ENCODE peak calls at places on chromosomes 4 and X, in five cellular contexts. One of them, this sample, is unnamed.

GRCh38 chr4:26452565-26453531 is 37.4 kb downstream of the CCKAR start:
- DNase-seq in Peyer's patch: no peak
- DNase-seq in IMR-90: no peak
- DNase-seq in type B pancreatic cell: no peak
- DNase-seq in SK-N-SH: peak; percentile 32
- DNase-seq in this sample: no peak

GRCh38 chrX:44483965-44484606 is 58.6 kb downstream of the FUNDC1 start:
- DNase-seq in Peyer's patch: no peak
- DNase-seq in IMR-90: no peak
- DNase-seq in type B pancreatic cell: no peak
- DNase-seq in SK-N-SH: no peak
- DNase-seq in this sample: no peak

GRCh38 chr4:7632971-7633370 is 198.2 kb upstream of the PSAPL1 start:
- DNase-seq in Peyer's patch: no peak
- DNase-seq in IMR-90: no peak
- DNase-seq in type B pancreatic cell: no peak
- DNase-seq in SK-N-SH: no peak
- DNase-seq in this sample: no peak

GRCh38 chrX:11334165-11334564 is 41.0 kb downstream of the AMELX start:
- DNase-seq in Peyer's patch: no peak
- DNase-seq in IMR-90: peak; percentile 38
- DNase-seq in type B pancreatic cell: no peak
- DNase-seq in SK-N-SH: no peak
- DNase-seq in this sample: no peak

GRCh38 chr4:53840643-53841042 is 223.8 kb downstream of the CHIC2 start:
- DNase-seq in Peyer's patch: no peak
- DNase-seq in IMR-90: peak; percentile 77
- DNase-seq in type B pancreatic cell: no peak
- DNase-seq in SK-N-SH: no peak
- DNase-seq in this sample: no peak

GRCh38 chr4:52368895-52369294 is 290.2 kb downstream of the USP46 start:
- DNase-seq in Peyer's patch: no peak
- DNase-seq in IMR-90: no peak
- DNase-seq in type B pancreatic cell: no peak
- DNase-seq in SK-N-SH: no peak
- DNase-seq in this sample: no peak

GRCh38 chr4:151709587-151709986 is 51.2 kb downstream of the GATB start:
- DNase-seq in Peyer's patch: no peak
- DNase-seq in IMR-90: no peak
- DNase-seq in type B pancreatic cell: no peak
- DNase-seq in SK-N-SH: no peak
- DNase-seq in this sample: no peak

GRCh38 chr4:159390648-159391047 is 287.8 kb downstream of the RAPGEF2 start:
- DNase-seq in Peyer's patch: no peak
- DNase-seq in IMR-90: peak; percentile 98
- DNase-seq in type B pancreatic cell: no peak
- DNase-seq in SK-N-SH: no peak
- DNase-seq in this sample: no peak

GRCh38 chrX:30313322-30313721 is 4.1 kb upstream of the NR0B1 start:
- DNase-seq in Peyer's patch: no peak
- DNase-seq in IMR-90: no peak
- DNase-seq in type B pancreatic cell: no peak
- DNase-seq in SK-N-SH: no peak
- DNase-seq in this sample: no peak

GRCh38 chr4:39621582-39621981 is 17.1 kb downstream of the SMIM14 start:
- DNase-seq in Peyer's patch: no peak
- DNase-seq in IMR-90: peak; percentile 81
- DNase-seq in type B pancreatic cell: no peak
- DNase-seq in SK-N-SH: no peak
- DNase-seq in this sample: peak; percentile 46

GRCh38 chr4:119057417-119057816 is 78.2 kb upstream of the MYOZ2 start:
- DNase-seq in Peyer's patch: no peak
- DNase-seq in IMR-90: no peak
- DNase-seq in type B pancreatic cell: no peak
- DNase-seq in SK-N-SH: no peak
- DNase-seq in this sample: no peak

GRCh38 chr4:37000281-37000680 is 244.3 kb upstream of the NWD2 start:
- DNase-seq in Peyer's patch: no peak
- DNase-seq in IMR-90: no peak
- DNase-seq in type B pancreatic cell: no peak
- DNase-seq in SK-N-SH: no peak
- DNase-seq in this sample: no peak

GRCh38 chr4:115850799-115851509 is 737.5 kb upstream of the NDST4 start:
- DNase-seq in Peyer's patch: no peak
- DNase-seq in IMR-90: no peak
- DNase-seq in type B pancreatic cell: no peak
- DNase-seq in SK-N-SH: no peak
- DNase-seq in this sample: no peak

GRCh38 chr4:115852767-115853091 is 739.3 kb upstream of the NDST4 start:
- DNase-seq in Peyer's patch: no peak
- DNase-seq in IMR-90: no peak
- DNase-seq in type B pancreatic cell: no peak
- DNase-seq in SK-N-SH: no peak
- DNase-seq in this sample: no peak

GRCh38 chr4:115851918-115852766 is 738.7 kb upstream of the NDST4 start:
- DNase-seq in Peyer's patch: no peak
- DNase-seq in IMR-90: no peak
- DNase-seq in type B pancreatic cell: no peak
- DNase-seq in SK-N-SH: peak; percentile 14
- DNase-seq in this sample: peak; percentile 66
- TF ChIP-seq CTCF in Peyer's patch: peak; percentile 53
- TF ChIP-seq CTCF in IMR-90: no peak
- TF ChIP-seq CTCF in type B pancreatic cell: peak; percentile 81
- TF ChIP-seq CTCF in SK-N-SH: peak; percentile 69
- TF ChIP-seq CTCF in this sample: peak; percentile 75

DNA sequence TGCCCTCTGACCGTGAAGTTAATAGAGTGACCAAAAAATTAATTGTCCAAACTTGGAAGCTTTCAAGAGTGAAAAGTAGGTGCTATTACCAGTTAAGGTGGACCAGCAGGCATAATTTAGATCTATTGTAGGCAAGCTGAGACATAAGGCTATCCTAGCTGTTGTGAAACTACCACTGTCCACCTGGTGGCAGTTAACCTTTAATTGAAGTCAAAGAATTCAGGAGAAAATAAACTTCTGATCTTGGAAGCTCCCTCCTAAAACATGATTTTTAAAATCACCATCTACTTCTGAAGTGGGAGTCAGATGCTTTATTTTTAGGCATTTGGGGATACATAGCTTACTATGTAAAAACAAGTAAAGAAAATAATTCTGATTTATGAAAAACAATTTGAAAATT is 636.3 kb upstream of the HTR2C start:
- DNase-seq in Peyer's patch: no peak
- DNase-seq in IMR-90: no peak
- DNase-seq in type B pancreatic cell: no peak
- DNase-seq in SK-N-SH: no peak
- DNase-seq in this sample: no peak
- TF ChIP-seq CTCF in Peyer's patch: no peak
- TF ChIP-seq CTCF in IMR-90: no peak
- TF ChIP-seq CTCF in type B pancreatic cell: peak; percentile 42
- TF ChIP-seq CTCF in SK-N-SH: peak; percentile 34
- TF ChIP-seq CTCF in this sample: no peak

GRCh38 chrX:38282044-38282443 is 45.3 kb downstream of the RPGR start:
- DNase-seq in Peyer's patch: no peak
- DNase-seq in IMR-90: no peak
- DNase-seq in type B pancreatic cell: no peak
- DNase-seq in SK-N-SH: no peak
- DNase-seq in this sample: peak; percentile 4
- TF ChIP-seq CTCF in Peyer's patch: peak; percentile 9
- TF ChIP-seq CTCF in IMR-90: peak; percentile 51
- TF ChIP-seq CTCF in type B pancreatic cell: no peak
- TF ChIP-seq CTCF in SK-N-SH: peak; percentile 47
- TF ChIP-seq CTCF in this sample: peak; percentile 35

GRCh38 chrX:71999535-71999934 is 88.9 kb downstream of the NHSL2 start:
- DNase-seq in Peyer's patch: no peak
- DNase-seq in IMR-90: no peak
- DNase-seq in type B pancreatic cell: no peak
- DNase-seq in SK-N-SH: no peak
- DNase-seq in this sample: no peak
- TF ChIP-seq CTCF in Peyer's patch: no peak
- TF ChIP-seq CTCF in IMR-90: no peak
- TF ChIP-seq CTCF in type B pancreatic cell: no peak
- TF ChIP-seq CTCF in SK-N-SH: no peak
- TF ChIP-seq CTCF in this sample: no peak

GRCh38 chr4:169582203-169582602 is 30.2 kb downstream of the NEK1 start:
- DNase-seq in Peyer's patch: no peak
- DNase-seq in IMR-90: no peak
- DNase-seq in type B pancreatic cell: no peak
- DNase-seq in SK-N-SH: no peak
- DNase-seq in this sample: no peak
- TF ChIP-seq CTCF in Peyer's patch: no peak
- TF ChIP-seq CTCF in IMR-90: no peak
- TF ChIP-seq CTCF in type B pancreatic cell: no peak
- TF ChIP-seq CTCF in SK-N-SH: no peak
- TF ChIP-seq CTCF in this sample: no peak

GRCh38 chr4:172869621-172870268 is 298.9 kb upstream of the GALNT7 start:
- DNase-seq in Peyer's patch: no peak
- DNase-seq in IMR-90: no peak
- DNase-seq in type B pancreatic cell: no peak
- DNase-seq in SK-N-SH: no peak
- DNase-seq in this sample: no peak

GRCh38 chr4:172866421-172866820 is 302.2 kb upstream of the GALNT7 start:
- DNase-seq in Peyer's patch: no peak
- DNase-seq in IMR-90: no peak
- DNase-seq in type B pancreatic cell: no peak
- DNase-seq in SK-N-SH: no peak
- DNase-seq in this sample: no peak

GRCh38 chr4:172868271-172868670 is 300.3 kb upstream of the GALNT7 start:
- DNase-seq in Peyer's patch: no peak
- DNase-seq in IMR-90: no peak
- DNase-seq in type B pancreatic cell: no peak
- DNase-seq in SK-N-SH: no peak
- DNase-seq in this sample: no peak

GRCh38 chr4:172865531-172866127 is 303.0 kb upstream of the GALNT7 start:
- DNase-seq in Peyer's patch: no peak
- DNase-seq in IMR-90: no peak
- DNase-seq in type B pancreatic cell: no peak
- DNase-seq in SK-N-SH: no peak
- DNase-seq in this sample: no peak

GRCh38 chr4:172871381-172871780 is 297.2 kb upstream of the GALNT7 start:
- DNase-seq in Peyer's patch: no peak
- DNase-seq in IMR-90: no peak
- DNase-seq in type B pancreatic cell: no peak
- DNase-seq in SK-N-SH: no peak
- DNase-seq in this sample: no peak
- TF ChIP-seq CTCF in Peyer's patch: no peak
- TF ChIP-seq CTCF in IMR-90: no peak
- TF ChIP-seq CTCF in type B pancreatic cell: no peak
- TF ChIP-seq CTCF in SK-N-SH: no peak
- TF ChIP-seq CTCF in this sample: peak; percentile 8

DNA sequence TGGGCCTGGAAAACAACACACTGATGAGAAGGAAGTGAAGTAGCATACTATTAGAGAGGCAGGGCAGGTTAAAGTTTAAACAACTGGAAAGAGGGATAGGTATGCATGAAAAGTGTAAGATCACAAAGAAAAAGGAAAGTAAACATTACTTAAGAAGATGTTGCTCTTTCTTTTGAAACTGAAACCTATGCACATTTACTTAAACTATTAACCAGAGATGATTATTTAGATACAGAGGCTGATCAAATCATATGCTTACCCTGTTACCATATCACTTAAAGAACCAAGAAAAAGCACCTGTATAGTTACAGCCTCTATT is 37.8 kb downstream of the NAP1L5 start:
- DNase-seq in Peyer's patch: no peak
- DNase-seq in IMR-90: no peak
- DNase-seq in type B pancreatic cell: no peak
- DNase-seq in SK-N-SH: no peak
- DNase-seq in this sample: no peak
- TF ChIP-seq CTCF in Peyer's patch: no peak
- TF ChIP-seq CTCF in IMR-90: no peak
- TF ChIP-seq CTCF in type B pancreatic cell: no peak
- TF ChIP-seq CTCF in SK-N-SH: no peak
- TF ChIP-seq CTCF in this sample: no peak

This sample was measured in BE2C.